ENCODE peak calls at places on chromosomes 13 and 19, in four cellular contexts. C is K562, P is H1, V is HepG2. K is an unnamed sample.

GRCh38 chr19:4754248-4754647 is 30.6 kb upstream of the DPP9 start:
- DNase-seq in C (no peak), P (no peak), V (no peak), K (no peak)

GRCh38 chr13:49533586-49534269 is 38.0 kb downstream of the PHF11 start:
- DNase-seq in C (no peak), P (no peak), V (no peak), K (no peak)

GRCh38 chr19:49213791-49214190 is 56.2 kb downstream of the TRPM4 start:
- DNase-seq in C (peak; percentile 84), P (peak; percentile 72), V (no peak), K (no peak)

GRCh38 chr19:35903550-35904179 is 1.3 kb downstream of the HCST start:
- DNase-seq in C (peak; percentile 88), P (peak; percentile 78), V (peak; percentile 52), K (peak; percentile 84)

GRCh38 chr19:4225902-4226301 is 3.4 kb upstream of the EBI3 start:
- DNase-seq in C (peak; percentile 2), P (no peak), V (no peak), K (no peak)

GRCh38 chr13:87536499-87536898 is 134.7 kb upstream of the SLITRK5 start:
- DNase-seq in C (no peak), P (no peak), V (no peak), K (no peak)

GRCh38 chr13:73417012-73417615 is 358.3 kb downstream of the KLF5 start:
- DNase-seq in C (peak; percentile 6), P (no peak), V (peak; percentile 27), K (no peak)

GRCh38 chr19:17948474-17948966 is 15.7 kb downstream of the CCDC124 start:
- DNase-seq in C (no peak), P (no peak), V (no peak), K (no peak)

GRCh38 chr13:91482427-91482826 is 84.0 kb downstream of the GPC5 start:
- DNase-seq in C (no peak), P (no peak), V (no peak), K (no peak)

GRCh38 chr13:98874029-98874397 is 103.9 kb downstream of the DOCK9 start:
- DNase-seq in C (no peak), P (no peak), V (no peak), K (no peak)

GRCh38 chr13:45811891-45812583 is 39.5 kb downstream of the SIAH3 start:
- DNase-seq in C (no peak), P (no peak), V (no peak), K (no peak)

GRCh38 chr13:82058364-82058763 is 1717.4 kb upstream of the SPRY2 start:
- DNase-seq in C (no peak), P (no peak), V (no peak), K (no peak)

GRCh38 chr19:52237771-52238400 is 31.5 kb upstream of the ZNF766 start:
- DNase-seq in C (no peak), P (peak; percentile 67), V (peak; percentile 52), K (peak; percentile 19)

DNA sequence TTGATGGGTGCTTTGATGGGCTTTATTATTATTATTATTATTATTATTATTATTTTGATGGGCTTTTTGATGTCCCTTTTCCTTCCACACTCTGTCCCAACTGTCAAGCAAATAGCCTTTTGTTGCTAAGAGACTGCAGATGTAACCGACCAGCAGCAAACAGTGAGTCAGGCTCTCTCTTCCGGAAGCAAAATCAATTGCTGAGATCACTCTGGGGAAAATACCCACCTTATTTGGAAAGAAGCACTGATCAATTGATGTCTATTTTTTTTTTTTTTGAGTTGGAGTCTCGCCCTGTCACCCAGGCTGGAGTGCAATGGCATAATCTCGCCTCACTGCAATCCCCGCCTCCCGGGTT is 2.9 kb downstream of the LDLR start:
- DNase-seq in C (no peak), P (no peak), V (peak; percentile 92), K (no peak)
- TF ChIP-seq SRF in C (no peak), P (no peak), V (peak; percentile 70), K (no peak)

DNA sequence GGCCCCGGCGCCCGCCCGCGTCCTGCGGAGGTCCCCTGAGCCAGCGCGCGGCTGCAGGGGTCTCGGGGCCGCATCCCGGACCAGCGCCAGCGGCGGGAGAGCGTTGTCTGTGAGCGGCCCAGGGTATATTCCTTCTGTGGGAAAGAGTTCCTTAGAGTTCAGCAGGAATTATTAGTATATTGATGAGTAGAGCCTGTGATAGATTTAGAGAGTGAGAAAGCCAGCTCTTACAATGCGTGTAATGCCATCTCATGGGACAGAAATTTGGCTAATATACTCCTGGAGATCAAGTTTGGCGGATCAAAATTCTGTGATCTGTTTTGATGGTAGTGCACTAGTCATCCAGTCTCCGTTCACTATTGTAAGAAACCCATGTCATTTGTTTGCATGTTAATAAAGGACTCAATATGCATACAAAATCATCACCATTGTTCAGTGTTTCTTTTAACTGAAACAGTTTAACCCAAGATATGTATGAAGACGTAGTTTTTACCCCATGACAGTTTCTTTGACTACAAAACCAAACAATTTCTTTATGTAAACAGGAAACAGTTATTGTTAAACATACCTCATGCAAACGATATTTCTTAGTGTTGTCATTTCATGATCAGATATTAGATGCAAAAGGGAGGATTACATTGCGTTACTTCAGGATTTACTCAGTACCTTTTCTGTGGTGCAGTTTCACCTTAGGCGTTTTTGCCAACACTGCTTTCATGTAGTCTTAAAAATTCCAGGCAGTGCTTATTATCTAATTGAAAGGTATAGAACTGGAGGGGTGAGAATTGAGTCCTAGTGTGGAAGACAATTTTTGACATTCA is 9.9 kb downstream of the TNFRSF19 start:
- DNase-seq in C (no peak), P (peak; percentile 63), V (no peak), K (no peak)
- TF ChIP-seq CREB1 in C (no peak), P (no peak), V (no peak), K (peak; percentile 31)

GRCh38 chr19:55174425-55175116 is 5.5 kb downstream of the SYT5 start:
- DNase-seq in C (no peak), P (no peak), V (no peak), K (no peak)

GRCh38 chr19:55175117-55175867 is 4.8 kb downstream of the SYT5 start:
- DNase-seq in C (peak; percentile 94), P (peak; percentile 60), V (no peak), K (no peak)

GRCh38 chr19:55173186-55173716 is 6.8 kb upstream of the DNAAF3 start:
- DNase-seq in C (no peak), P (no peak), V (no peak), K (no peak)

GRCh38 chr19:55172741-55173140 is 6.3 kb upstream of the DNAAF3 start:
- DNase-seq in C (no peak), P (no peak), V (no peak), K (no peak)

DNA sequence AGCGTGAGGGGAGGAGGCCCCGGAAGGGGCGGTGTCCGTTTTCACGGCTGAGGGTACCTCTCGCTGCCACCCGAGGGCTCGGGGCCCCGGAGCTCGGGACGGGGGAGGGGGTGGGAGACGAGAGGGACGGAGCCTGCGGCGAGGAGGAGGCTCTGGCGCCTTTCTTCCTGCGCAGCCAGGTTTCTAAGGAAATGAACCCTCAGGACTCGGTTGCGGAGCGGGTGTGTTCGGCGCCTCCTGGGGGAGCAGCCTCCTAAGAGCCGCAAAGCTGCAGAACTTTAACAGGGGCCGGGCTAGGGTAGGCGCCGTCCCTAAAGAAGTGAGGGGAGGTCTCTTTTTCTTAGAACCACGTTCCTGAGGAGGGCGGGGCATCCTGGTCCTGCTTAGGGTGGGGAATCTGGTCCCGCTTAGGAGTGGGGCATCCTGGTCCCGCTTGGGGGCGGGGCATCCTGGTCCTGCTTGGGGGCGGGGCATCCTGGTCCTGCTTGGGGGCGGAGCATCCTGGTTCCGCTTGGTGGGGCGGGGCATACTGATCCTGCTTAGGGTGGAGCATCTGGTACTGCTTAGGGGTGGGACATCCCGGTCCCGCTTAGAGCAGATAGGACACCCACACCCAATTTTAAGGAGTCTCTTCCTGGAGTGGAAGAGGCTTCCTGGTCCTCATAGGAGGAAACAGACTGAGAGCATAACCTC is 6.2 kb downstream of the SYT5 start:
- DNase-seq in C (peak; percentile 91), P (peak; percentile 99), V (peak; percentile 39), K (no peak)
- TF ChIP-seq SRF in C (no peak), P (no peak), V (no peak), K (no peak)

DNA sequence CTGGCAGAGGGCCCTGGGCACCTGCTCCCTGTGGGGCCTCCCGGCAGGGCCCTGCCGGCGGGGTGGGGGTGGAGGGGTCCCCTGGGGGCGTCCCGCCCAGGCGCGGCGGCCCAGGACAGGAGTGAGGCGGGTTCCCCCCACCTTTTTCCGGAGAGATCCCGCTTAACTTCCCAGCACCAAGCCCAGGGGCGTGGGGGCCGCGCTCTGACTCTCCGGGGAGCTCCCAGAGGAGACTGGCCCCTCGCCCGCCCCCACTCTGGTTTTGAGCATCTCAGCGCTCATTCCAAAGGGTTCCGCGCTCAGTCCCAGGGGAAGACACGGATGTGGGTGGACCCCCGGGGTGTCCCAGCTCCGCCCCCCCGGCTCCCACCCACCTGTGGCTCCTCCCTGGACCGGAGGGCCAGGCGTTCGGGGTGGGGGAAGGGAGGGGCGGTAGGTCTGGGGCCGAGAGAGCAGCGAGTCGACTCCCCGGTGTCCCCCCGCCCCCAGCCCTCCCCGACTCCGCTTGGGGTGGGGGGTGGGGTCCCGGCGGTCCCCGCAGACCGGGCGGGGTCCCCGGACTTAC is 424 bp downstream of the C2CD4C start:
- DNase-seq in C (peak; percentile 79), P (peak; percentile 54), V (no peak), K (no peak)
- TF ChIP-seq CREB1 in C (no peak), P (no peak), V (no peak), K (no peak)